ENCODE peak calls at places on chromosomes 7 and 10, in five cellular contexts. P is sigmoid colon, O is hippocampal formation, R is amniotic epithelial cell, T is choroid plexus epithelial cell. A is an unnamed sample.
A peak's percentile ranks its signal among the peaks of the same experiment; 100 is the strongest.

GRCh38 chr10:60907972-60908371 is 36.0 kb downstream of the RHOBTB1 start:
- DNase-seq in P (no peak), O (no peak), R (peak; percentile 24), T (no peak), A (peak; percentile 31)

GRCh38 chr10:3080608-3081007 is 13.3 kb downstream of the PFKP start:
- DNase-seq in P (peak; percentile 47), O (no peak), R (no peak), T (no peak), A (no peak)

GRCh38 chr10:22666287-22667092 is 47.9 kb downstream of the PIP4K2A start:
- DNase-seq in P (no peak), O (no peak), R (peak; percentile 60), T (peak; percentile 81), A (peak; percentile 57)

GRCh38 chr7:25789701-25790240 is 362.2 kb upstream of the NFE2L3 start:
- DNase-seq in P (no peak), O (no peak), R (no peak), T (no peak), A (no peak)

GRCh38 chr7:129664029-129665012 is 52.8 kb downstream of the NRF1 start:
- DNase-seq in P (no peak), O (peak; percentile 12), R (peak; percentile 77), T (peak; percentile 89), A (peak; percentile 85)

GRCh38 chr7:55387062-55387965 is 22.2 kb downstream of the LANCL2 start:
- DNase-seq in P (no peak), O (no peak), R (peak; percentile 23), T (peak; percentile 18), A (peak; percentile 19)

GRCh38 chr7:44103941-44104879 is at the start of gene AEBP1:
- DNase-seq in P (peak; percentile 74), O (no peak), R (peak; percentile 23), T (peak; percentile 48), A (peak; percentile 37)

GRCh38 chr7:139108256-139109187 is 998 bp downstream of the ZC3HAV1 start:
- DNase-seq in P (peak; percentile 71), O (no peak), R (peak; percentile 23), T (peak; percentile 24), A (peak; percentile 17)

GRCh38 chr7:58087536-58088190 is 637.7 kb downstream of the ZNF716 start:
- DNase-seq in P (peak; percentile 46), O (no peak), R (no peak), T (no peak), A (no peak)

GRCh38 chr7:22582860-22583640 is 83.1 kb upstream of the STEAP1B start:
- DNase-seq in P (no peak), O (no peak), R (peak; percentile 65), T (peak; percentile 93), A (peak; percentile 94)

GRCh38 chr10:100653957-100654834 is 91.2 kb upstream of the PAX2 start:
- DNase-seq in P (no peak), O (no peak), R (peak; percentile 6), T (peak; percentile 4), A (peak; percentile 44)

GRCh38 chr10:88897019-88897853 is 17.2 kb downstream of the STAMBPL1 start:
- DNase-seq in P (no peak), O (no peak), R (peak; percentile 62), T (no peak), A (no peak)

GRCh38 chr10:67602268-67602950 is 93.6 kb downstream of the CTNNA3 start:
- DNase-seq in P (no peak), O (no peak), R (peak; percentile 66), T (peak; percentile 83), A (peak; percentile 90)

GRCh38 chr10:83233691-83234090 is 905.6 kb upstream of the GHITM start:
- DNase-seq in P (no peak), O (no peak), R (no peak), T (no peak), A (no peak)

GRCh38 chr7:105149827-105150226 is 135.8 kb downstream of the KMT2E start:
- DNase-seq in P (no peak), O (no peak), R (peak; percentile 27), T (peak; percentile 34), A (peak; percentile 47)

GRCh38 chr10:84156009-84156408 is 16.7 kb downstream of the GHITM start:
- DNase-seq in P (no peak), O (no peak), R (no peak), T (no peak), A (no peak)

A was measured in fibroblast of pulmonary artery.